ENCODE peak calls at places on chromosomes 7 and 10, in ten cellular contexts. A, F, T, V, U, B, O, H, M and Z are unnamed samples.

GRCh38 chr7:76234282-76234584 is 32.5 kb downstream of the SRRM3 start:
- DNase-seq in A (no peak), F (no peak), T (no peak), V (no peak), U (no peak), B (no peak), O (no peak), H (no peak), M (no peak), Z (no peak)

GRCh38 chr7:111074772-111075152 is 16.2 kb upstream of the LRRN3 start:
- DNase-seq in A (no peak), F (no peak), T (no peak), V (no peak), U (no peak), B (no peak), O (no peak), H (no peak), M (no peak), Z (no peak)

GRCh38 chr10:79088176-79088575 is 19.4 kb downstream of the ZMIZ1 start:
- DNase-seq in A (no peak), F (no peak), T (no peak), V (no peak), U (peak), B (no peak), O (no peak), H (no peak), M (peak), Z (no peak)

GRCh38 chr7:110573862-110574528 is 516.9 kb upstream of the LRRN3 start:
- DNase-seq in A (no peak), F (no peak), T (no peak), V (no peak), U (peak), B (peak), O (no peak), H (no peak), M (no peak), Z (no peak)

GRCh38 chr10:131143425-131144165 is 167.9 kb downstream of the TCERG1L start:
- DNase-seq in A (no peak), F (no peak), T (no peak), V (no peak), U (no peak), B (no peak), O (no peak), H (no peak), M (no peak), Z (no peak)

GRCh38 chr10:50991496-50992355 is 82.6 kb upstream of the PRKG1 start:
- DNase-seq in A (no peak), F (no peak), T (no peak), V (peak), U (no peak), B (peak), O (no peak), H (no peak), M (peak), Z (no peak)

GRCh38 chr7:159094030-159094740 is 50.5 kb downstream of the VIPR2 start:
- DNase-seq in A (no peak), F (no peak), T (no peak), V (peak), U (no peak), B (no peak), O (no peak), H (no peak), M (peak), Z (no peak)

GRCh38 chr10:90960355-90960814 is 39.5 kb upstream of the ANKRD1 start:
- DNase-seq in A (no peak), F (peak), T (no peak), V (no peak), U (peak), B (peak), O (peak), H (peak), M (no peak), Z (no peak)

GRCh38 chr7:136086712-136087111 is 109.6 kb upstream of the MTPN start:
- DNase-seq in A (no peak), F (peak), T (no peak), V (peak), U (peak), B (peak), O (peak), H (peak), M (peak), Z (no peak)

GRCh38 chr7:18927134-18927533 is 190.3 kb downstream of the TWIST1 start:
- DNase-seq in A (no peak), F (no peak), T (no peak), V (no peak), U (peak), B (peak), O (no peak), H (no peak), M (no peak), Z (no peak)

GRCh38 chr7:34096135-34096775 is 190.9 kb downstream of the BMPER start:
- DNase-seq in A (no peak), F (no peak), T (no peak), V (no peak), U (peak), B (peak), O (no peak), H (no peak), M (peak), Z (no peak)

GRCh38 chr7:104152468-104152867 is 55.3 kb downstream of the ORC5 start:
- DNase-seq in A (no peak), F (no peak), T (no peak), V (no peak), U (no peak), B (no peak), O (no peak), H (no peak), M (no peak), Z (no peak)

GRCh38 chr10:128695931-128696330 is 569.7 kb upstream of the MKI67 start:
- DNase-seq in A (no peak), F (no peak), T (no peak), V (no peak), U (no peak), B (no peak), O (no peak), H (no peak), M (no peak), Z (no peak)

GRCh38 chr7:51310131-51310583 is 6.5 kb downstream of the COBL start:
- DNase-seq in A (no peak), F (no peak), T (no peak), V (peak), U (no peak), B (no peak), O (no peak), H (no peak), M (no peak), Z (no peak)

GRCh38 chr7:1727812-1728570 is 57.9 kb downstream of the ELFN1 start:
- DNase-seq in A (no peak), F (no peak), T (no peak), V (no peak), U (no peak), B (no peak), O (no peak), H (no peak), M (no peak), Z (no peak)

GRCh38 chr10:122051609-122052385 is 62.8 kb downstream of the TACC2 start:
- DNase-seq in A (no peak), F (no peak), T (no peak), V (peak), U (peak), B (peak), O (no peak), H (peak), M (peak), Z (no peak)

GRCh38 chr10:73908853-73909611 is 1.9 kb upstream of the PLAU start:
- DNase-seq in A (no peak), F (peak), T (no peak), V (peak), U (peak), B (peak), O (peak), H (peak), M (no peak), Z (no peak)

GRCh38 chr7:83821866-83822265 is 172.9 kb upstream of the SEMA3E start:
- DNase-seq in A (no peak), F (no peak), T (no peak), V (no peak), U (peak), B (no peak), O (no peak), H (no peak), M (no peak), Z (no peak)

GRCh38 chr7:43694399-43694748 is 34.9 kb downstream of the COA1 start:
- DNase-seq in A (no peak), F (no peak), T (no peak), V (no peak), U (peak), B (peak), O (no peak), H (peak), M (no peak), Z (no peak)